ENCODE peak calls at places on chromosome 2, in eight cellular contexts. A is transverse colon; O is ovary; V is stomach; M is brain microvascular endothelial cell; T is CD4-positive, alpha-beta memory T cell; E is fibroblast of lung; K is cardiac muscle cell. F is an unnamed sample.

GRCh38 chr2:44753552-44754285 is 187.8 kb upstream of the SIX3 start:
- DNase-seq in E (peak; percentile 73), O (no peak), K (peak; percentile 46), A (no peak), M (no peak), T (no peak), V (no peak), F (no peak)

GRCh38 chr2:163563336-163563735 is 172.5 kb downstream of the FIGN start:
- DNase-seq in K (no peak), M (no peak), T (no peak), V (no peak), A (no peak), E (no peak), O (no peak), F (no peak)

GRCh38 chr2:58448065-58448507 is 207.0 kb upstream of the FANCL start:
- DNase-seq in O (peak; percentile 42), E (peak; percentile 72), T (no peak), A (peak; percentile 55), M (peak; percentile 71), K (peak; percentile 81), V (no peak), F (no peak)

GRCh38 chr2:182366625-182367024 is 60.2 kb downstream of the PDE1A start:
- DNase-seq in V (no peak), K (peak; percentile 80), E (peak; percentile 41), A (no peak), O (no peak), M (no peak), T (no peak), F (peak; percentile 60)

GRCh38 chr2:74740395-74741075 is 86.5 kb downstream of the SEMA4F start:
- DNase-seq in O (no peak), A (peak; percentile 85), M (peak; percentile 87), K (peak; percentile 89), E (peak; percentile 95), T (no peak), V (peak; percentile 79), F (peak; percentile 92)

GRCh38 chr2:196403471-196403870 is 232.1 kb upstream of the STK17B start:
- DNase-seq in K (peak; percentile 30), V (no peak), A (no peak), E (peak; percentile 86), T (no peak), M (no peak), O (no peak), F (no peak)

GRCh38 chr2:25301453-25302352 is 40.0 kb downstream of the DNMT3A start:
- DNase-seq in V (no peak), K (peak; percentile 62), M (peak; percentile 67), E (peak; percentile 91), T (peak; percentile 83), O (no peak), A (peak; percentile 34), F (no peak)

GRCh38 chr2:111705206-111705605 is 178.8 kb downstream of the ANAPC1 start:
- DNase-seq in O (no peak), A (peak; percentile 54), M (no peak), V (no peak), K (no peak), T (no peak), E (no peak), F (no peak)

GRCh38 chr2:127516031-127516430 is 10.3 kb downstream of the IWS1 start:
- DNase-seq in M (peak; percentile 16), V (no peak), T (no peak), K (peak; percentile 89), E (peak; percentile 98), A (peak; percentile 59), O (peak; percentile 84), F (peak; percentile 88)

GRCh38 chr2:46270384-46270783 is 26.8 kb upstream of the EPAS1 start:
- DNase-seq in V (no peak), O (no peak), M (peak; percentile 22), E (peak; percentile 72), A (no peak), K (no peak), T (no peak), F (no peak)

GRCh38 chr2:38750011-38750792 is 959 bp downstream of the SRSF7 start:
- DNase-seq in M (no peak), E (peak; percentile 29), T (peak; percentile 51), A (peak; percentile 72), K (peak; percentile 47), O (peak; percentile 77), V (peak; percentile 63), F (peak; percentile 83)

GRCh38 chr2:109377976-109378375 is 235.8 kb downstream of the SEPTIN10 start:
- DNase-seq in E (no peak), T (no peak), M (no peak), A (no peak), K (no peak), V (peak; percentile 14), O (peak; percentile 17), F (peak; percentile 8)

GRCh38 chr2:24929230-24929629 is 9.2 kb upstream of the ADCY3 start:
- DNase-seq in O (no peak), K (no peak), T (no peak), M (no peak), A (no peak), E (no peak), V (peak; percentile 5), F (no peak)

GRCh38 chr2:23122681-23123080 is 262.3 kb upstream of the KLHL29 start:
- DNase-seq in M (no peak), E (no peak), T (no peak), V (no peak), O (no peak), K (no peak), A (no peak), F (no peak)

GRCh38 chr2:214019229-214019972 is 391.5 kb upstream of the VWC2L start:
- DNase-seq in A (no peak), O (no peak), V (no peak), T (no peak), M (peak; percentile 96), K (peak; percentile 96), E (peak; percentile 97), F (peak; percentile 72)

GRCh38 chr2:158191076-158191566 is 89.4 kb downstream of the UPP2 start:
- DNase-seq in E (peak; percentile 58), V (no peak), K (no peak), A (no peak), T (peak; percentile 55), M (peak; percentile 20), O (no peak), F (no peak)

DNA sequence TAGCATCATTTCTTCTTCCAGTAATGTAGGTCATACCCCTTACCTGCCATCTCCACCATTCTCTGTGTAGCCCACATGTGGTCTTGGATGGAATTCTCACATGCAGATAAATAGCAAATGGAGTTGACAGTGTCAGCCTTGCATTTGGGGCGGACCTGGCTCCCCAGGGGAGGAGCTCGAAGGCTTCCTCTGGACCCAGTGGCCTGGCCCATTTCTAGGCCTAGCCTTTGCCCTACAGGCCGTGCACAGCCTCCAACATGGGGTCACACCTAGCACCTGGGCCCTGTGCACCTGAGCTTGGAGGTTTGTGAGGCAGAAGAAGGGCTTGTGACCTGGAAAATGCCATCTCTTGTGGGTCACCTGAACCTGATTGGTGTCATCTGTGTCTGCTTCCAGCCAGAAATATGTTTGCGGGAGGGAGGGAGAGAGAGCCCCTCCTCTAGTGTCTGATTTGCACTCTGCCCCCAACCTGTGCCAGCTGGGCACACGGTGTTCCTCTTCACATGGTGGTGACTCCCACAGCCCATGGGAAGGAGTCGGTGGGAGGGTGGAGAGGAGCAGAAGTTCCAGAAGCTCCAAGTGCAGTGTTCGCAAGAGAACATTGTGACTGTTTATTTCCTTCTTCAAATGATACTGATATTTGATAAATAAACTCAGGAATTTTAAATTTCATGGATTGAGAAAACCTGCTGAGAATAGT is 33.0 kb downstream of the ITGB1BP1 start:
- DNase-seq in M (no peak), O (peak; percentile 24), V (no peak), A (no peak), T (no peak), K (no peak), E (no peak), F (peak; percentile 41)
- H3K27ac ChIP-seq in M (no peak overlapping the region), O (no peak overlapping the region), V (no peak overlapping the region), A (no peak overlapping the region), T (no peak overlapping the region), K (no peak overlapping the region), E (no peak overlapping the region), F (no peak overlapping the region)

GRCh38 chr2:85134255-85135065 is 1.3 kb downstream of the TCF7L1 start:
- DNase-seq in A (peak; percentile 22), O (peak; percentile 77), M (no peak), K (peak; percentile 71), E (peak; percentile 56), V (no peak), T (no peak), F (peak; percentile 78)
- H3K27me3 ChIP-seq in A (peaks cover 50% of the 10 kb centered on the region), O (no peaks in the 10 kb centered on the region), M (no peaks in the 10 kb centered on the region), K (peaks cover 8% of the 10 kb centered on the region), E (no peaks in the 10 kb centered on the region), V (peaks cover 34% of the 10 kb centered on the region), T (peaks cover 16% of the 10 kb centered on the region), F (no peaks in the 10 kb centered on the region)

GRCh38 chr2:27751377-27751776 is 20.1 kb upstream of the MRPL33 start:
- DNase-seq in M (no peak), O (no peak), V (no peak), E (no peak), K (no peak), T (no peak), A (no peak), F (no peak)

GRCh38 chr2:27756091-27756490 is 15.4 kb upstream of the MRPL33 start:
- DNase-seq in T (no peak), A (no peak), M (no peak), E (no peak), V (no peak), O (no peak), K (no peak), F (no peak)

GRCh38 chr2:27754831-27755230 is 16.7 kb upstream of the MRPL33 start:
- DNase-seq in M (no peak), A (no peak), O (no peak), V (no peak), T (no peak), E (no peak), K (no peak), F (no peak)

GRCh38 chr2:27752551-27753237 is 18.8 kb upstream of the MRPL33 start:
- DNase-seq in A (peak; percentile 29), T (no peak), M (no peak), V (peak; percentile 76), K (no peak), E (no peak), O (no peak), F (no peak)

DNA sequence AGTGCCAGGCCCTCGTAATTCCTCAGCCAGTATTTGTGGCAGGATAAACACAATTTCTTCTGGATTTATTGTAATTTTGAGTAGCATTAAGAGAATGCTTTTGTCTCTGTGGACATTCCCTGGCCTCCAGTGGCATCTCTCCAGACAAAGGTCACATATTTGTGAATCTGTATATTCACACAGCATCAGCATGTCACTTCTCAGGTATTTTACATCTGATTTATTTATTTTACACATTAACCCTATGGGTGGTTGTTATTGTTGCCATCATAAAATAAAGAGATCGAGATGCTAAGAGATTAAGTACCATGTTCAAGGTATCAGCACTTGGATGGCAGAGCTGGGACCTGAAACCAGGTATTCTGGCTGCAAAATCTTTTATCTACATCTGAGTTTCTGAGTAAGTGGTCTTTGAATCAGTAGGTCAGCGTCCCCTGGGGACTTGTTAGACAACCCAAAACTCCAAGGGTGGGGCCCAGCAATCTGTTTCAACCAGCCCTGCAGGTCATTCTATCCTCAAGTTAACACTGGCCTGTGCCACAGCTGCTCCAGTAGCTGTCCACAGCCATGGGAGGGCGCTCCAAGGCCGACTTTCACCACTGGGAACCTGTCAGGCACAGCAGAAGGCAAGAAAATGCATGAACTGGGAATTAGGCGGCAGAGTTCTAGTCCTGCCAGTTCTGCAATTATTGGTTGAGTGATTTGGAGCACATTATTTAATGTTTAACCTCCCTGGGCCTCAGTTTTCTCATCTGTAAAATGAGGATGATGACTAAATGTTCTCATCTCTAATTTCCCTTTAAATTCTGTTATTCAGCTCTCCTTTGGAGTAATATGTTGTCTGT is 17.6 kb upstream of the MRPL33 start:
- DNase-seq in A (peak; percentile 88), T (peak; percentile 66), V (peak; percentile 87), E (peak; percentile 64), M (peak; percentile 82), K (peak; percentile 87), O (peak; percentile 79), F (peak; percentile 63)
- H3K27ac ChIP-seq in A (no peak overlapping the region), T (no peak overlapping the region), V (peak overlapping the region; percentile 92), E (no peak overlapping the region), M (no peak overlapping the region), K (no peak overlapping the region), O (no peak overlapping the region), F (no peak overlapping the region)

GRCh38 chr2:73197579-73197978 is 4.8 kb upstream of the NOTO start:
- DNase-seq in A (no peak), E (no peak), V (no peak), T (no peak), O (no peak), K (no peak), M (no peak), F (no peak)
- H3K27me3 ChIP-seq in A (peaks cover 42% of the 10 kb centered on the region), E (peaks cover 25% of the 10 kb centered on the region), V (peaks cover 19% of the 10 kb centered on the region), T (peaks cover 30% of the 10 kb centered on the region), O (peaks cover under 1% of the 10 kb centered on the region), K (peaks cover 81% of the 10 kb centered on the region), M (peaks cover 28% of the 10 kb centered on the region), F (peaks cover 61% of the 10 kb centered on the region)

F was measured in tibial artery.